ENCODE peak calls at places on chromosome 17, in five cellular contexts. F is stimulated activated CD8-positive, alpha-beta memory T cell treated with anti-CD3 and anti-CD28 coated beads, Interleukin-15, amount 100 ng/mL, for 1 hour; N is left kidney; M is hepatic stellate cell; Z is H7. U is an unnamed sample.

GRCh38 chr17:48459070-48459469 is 29.1 kb upstream of the SKAP1 start:
- DNase-seq in F (no peak), N (no peak), M (no peak), Z (no peak), U (no peak)

GRCh38 chr17:9219631-9220415 is 198.5 kb downstream of the NTN1 start:
- DNase-seq in F (no peak), N (no peak), M (no peak), Z (peak), U (no peak)

GRCh38 chr17:7549401-7550055 is 670 bp downstream of the TNFSF12 start:
- DNase-seq in F (no peak), N (peak), M (peak), Z (peak), U (peak)

GRCh38 chr17:77770331-77771105 is 188.0 kb upstream of the TNRC6C start:
- DNase-seq in F (no peak), N (no peak), M (no peak), Z (no peak), U (no peak)

GRCh38 chr17:32185875-32186274 is 43.6 kb downstream of the RHOT1 start:
- DNase-seq in F (no peak), N (no peak), M (no peak), Z (no peak), U (no peak)

GRCh38 chr17:2532146-2532720 is 20.5 kb upstream of the METTL16 start:
- DNase-seq in F (no peak), N (no peak), M (no peak), Z (no peak), U (no peak)

GRCh38 chr17:193841-194806 is 12.7 kb upstream of the DOC2B start:
- DNase-seq in F (no peak), N (peak), M (no peak), Z (peak), U (no peak)

GRCh38 chr17:51725185-51725584 is 433.3 kb downstream of the CA10 start:
- DNase-seq in F (no peak), N (no peak), M (no peak), Z (no peak), U (no peak)

GRCh38 chr17:17344507-17345293 is 41.5 kb downstream of the NT5M start:
- DNase-seq in F (no peak), N (no peak), M (no peak), Z (no peak), U (no peak)

GRCh38 chr17:40320771-40321501 is 12.0 kb downstream of the RARA start:
- DNase-seq in F (no peak), N (peak), M (no peak), Z (peak), U (peak)

GRCh38 chr17:72343911-72344310 is 223.1 kb downstream of the SOX9 start:
- DNase-seq in F (no peak), N (no peak), M (no peak), Z (no peak), U (no peak)

GRCh38 chr17:74442670-74443515 is 11.0 kb downstream of the GPRC5C start:
- DNase-seq in F (no peak), N (peak), M (no peak), Z (peak), U (peak)

GRCh38 chr17:2025220-2025621 is at the start of gene RTN4RL1:
- DNase-seq in F (peak), N (peak), M (no peak), Z (peak), U (peak)

GRCh38 chr17:81027591-81028505 is 7.1 kb upstream of the BAIAP2 start:
- DNase-seq in F (no peak), N (peak), M (no peak), Z (peak), U (no peak)

GRCh38 chr17:41403409-41404023 is 6.1 kb upstream of the KRT31 start:
- DNase-seq in F (no peak), N (no peak), M (no peak), Z (no peak), U (no peak)

GRCh38 chr17:1752425-1752941 is 9.4 kb upstream of the SERPINF1 start:
- DNase-seq in F (no peak), N (no peak), M (no peak), Z (peak), U (peak)

GRCh38 chr17:80727409-80727755 is 182.7 kb downstream of the RPTOR start:
- DNase-seq in F (no peak), N (peak), M (no peak), Z (no peak), U (no peak)

GRCh38 chr17:69348441-69348840 is 21.5 kb upstream of the ABCA5 start:
- DNase-seq in F (no peak), N (no peak), M (no peak), Z (no peak), U (no peak)

GRCh38 chr17:78724999-78725398 is 57.1 kb downstream of the CYTH1 start:
- DNase-seq in F (no peak), N (no peak), M (no peak), Z (no peak), U (no peak)

GRCh38 chr17:51161541-51161940 is 4.7 kb upstream of the NME2 start:
- DNase-seq in F (no peak), N (no peak), M (no peak), Z (no peak), U (no peak)

GRCh38 chr17:17435323-17435722 is 41.5 kb upstream of the MED9 start:
- DNase-seq in F (no peak), N (no peak), M (peak), Z (no peak), U (no peak)

GRCh38 chr17:19958023-19958422 is 19.6 kb downstream of the AKAP10 start:
- DNase-seq in F (no peak), N (peak), M (peak), Z (no peak), U (no peak)

GRCh38 chr17:27997522-27997921 is 45.0 kb upstream of the NLK start:
- DNase-seq in F (no peak), N (no peak), M (no peak), Z (no peak), U (no peak)

GRCh38 chr17:8696951-8697745 is 47.5 kb downstream of the CCDC42 start:
- DNase-seq in F (no peak), N (peak), M (no peak), Z (peak), U (no peak)